ENCODE peak calls at places on chromosomes 1 and 21, in eight cellular contexts. L, S, B, J, O, A, W and D are unnamed samples.

GRCh38 chr1:224751547-224752311 is 135.6 kb downstream of the CNIH3 start:
- DNase-seq in A (no peak), S (no peak), B (no peak), W (no peak), O (no peak), J (no peak), L (no peak), D (no peak)

GRCh38 chr1:1109743-1110142 is 6.1 kb downstream of the C1orf159 start:
- DNase-seq in W (no peak), O (no peak), S (no peak), A (peak; percentile 37), J (peak; percentile 39), L (no peak), B (no peak), D (no peak)

GRCh38 chr1:55196433-55197035 is 18.6 kb downstream of the USP24 start:
- DNase-seq in B (no peak), L (peak; percentile 59), O (no peak), W (no peak), J (no peak), A (no peak), S (peak; percentile 24), D (no peak)

GRCh38 chr21:30014883-30015282 is 75.1 kb upstream of the GRIK1 start:
- DNase-seq in B (no peak), O (no peak), A (no peak), L (no peak), W (no peak), S (no peak), J (no peak), D (no peak)

GRCh38 chr1:216960716-216961115 is 237.5 kb upstream of the ESRRG start:
- DNase-seq in J (no peak), W (no peak), S (no peak), L (no peak), O (no peak), B (no peak), A (no peak), D (peak; percentile 7)

GRCh38 chr1:235450433-235450832 is 53.8 kb downstream of the B3GALNT2 start:
- DNase-seq in O (no peak), S (no peak), W (no peak), B (no peak), A (no peak), L (no peak), J (no peak), D (no peak)

GRCh38 chr1:183374825-183375224 is 43.4 kb downstream of the NMNAT2 start:
- DNase-seq in O (no peak), A (no peak), L (no peak), B (no peak), S (no peak), J (no peak), W (no peak), D (no peak)

GRCh38 chr1:8718878-8719361 is 98.5 kb downstream of the RERE start:
- DNase-seq in J (no peak), B (no peak), O (no peak), S (peak; percentile 11), A (no peak), L (no peak), W (no peak), D (no peak)

GRCh38 chr1:207911983-207912760 is 1.2 kb upstream of the CD34 start:
- DNase-seq in W (no peak), J (no peak), S (peak; percentile 47), L (no peak), A (no peak), O (no peak), B (no peak), D (no peak)

GRCh38 chr1:213984387-213985180 is 3.2 kb upstream of the PROX1 start:
- DNase-seq in W (no peak), S (no peak), B (no peak), J (no peak), O (no peak), A (no peak), L (no peak), D (no peak)

GRCh38 chr1:235763962-235764361 is 102.7 kb downstream of the LYST start:
- DNase-seq in A (no peak), J (no peak), B (no peak), S (no peak), O (no peak), W (no peak), L (no peak), D (no peak)

DNA sequence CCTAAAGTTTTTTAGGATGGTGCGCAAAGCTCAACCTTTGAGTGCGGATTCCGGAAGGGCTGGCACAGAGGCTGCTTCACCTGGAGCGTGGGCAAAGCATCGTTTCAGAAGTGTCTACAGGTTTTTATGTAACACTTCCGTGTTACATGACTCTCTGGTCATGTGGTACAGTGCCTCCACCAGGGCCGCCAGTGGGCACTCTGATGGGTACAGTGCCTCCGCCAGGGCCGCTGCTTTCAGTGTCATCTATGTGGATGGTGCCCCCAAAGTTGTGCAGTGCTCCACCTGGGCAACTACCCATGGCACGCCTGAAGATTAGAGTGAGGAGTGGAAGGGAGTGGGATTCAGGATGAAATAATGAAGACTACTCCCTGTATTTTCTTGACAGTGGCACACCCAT is 101.4 kb upstream of the C1orf174 start:
- DNase-seq in A (peak; percentile 37), W (no peak), O (no peak), J (no peak), L (no peak), B (no peak), S (no peak), D (no peak)
- H3K9me3 ChIP-seq in A (no peaks in the 10 kb centered on the region), W (no peaks in the 10 kb centered on the region), O (no peaks in the 10 kb centered on the region), J (no peaks in the 10 kb centered on the region), L (no peaks in the 10 kb centered on the region), B (no peaks in the 10 kb centered on the region), S (no peaks in the 10 kb centered on the region), D (no peaks in the 10 kb centered on the region)

DNA sequence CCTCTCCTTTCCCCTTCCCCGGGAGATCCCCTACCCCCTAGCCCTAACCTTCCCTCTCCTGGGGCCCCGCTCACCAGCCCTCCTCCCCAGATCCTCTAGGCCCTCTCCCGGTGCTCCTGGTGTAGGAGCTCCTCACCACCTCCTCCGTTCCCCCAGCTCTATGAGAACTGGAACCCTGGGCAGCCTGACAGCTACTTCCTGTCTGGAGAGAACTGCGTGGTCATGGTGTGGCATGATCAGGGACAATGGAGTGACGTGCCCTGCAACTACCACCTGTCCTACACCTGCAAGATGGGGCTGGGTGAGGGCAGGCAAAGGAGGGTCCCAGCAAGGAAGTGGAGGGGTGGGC is 16.0 kb downstream of the BCAN start:
- DNase-seq in S (no peak), L (no peak), A (peak; percentile 66), W (no peak), O (no peak), B (no peak), J (peak; percentile 58), D (no peak)
- H3K9me3 ChIP-seq in S (no peaks in the 10 kb centered on the region), L (no peaks in the 10 kb centered on the region), A (no peaks in the 10 kb centered on the region), W (no peaks in the 10 kb centered on the region), O (no peaks in the 10 kb centered on the region), B (no peaks in the 10 kb centered on the region), J (no peaks in the 10 kb centered on the region), D (no peaks in the 10 kb centered on the region)

GRCh38 chr1:185520188-185520935 is 203.3 kb upstream of the IVNS1ABP start:
- DNase-seq in B (no peak), J (no peak), O (no peak), S (peak; percentile 49), L (no peak), W (no peak), A (no peak), D (no peak)

GRCh38 chr1:185514296-185514695 is 197.3 kb upstream of the IVNS1ABP start:
- DNase-seq in A (no peak), O (no peak), S (no peak), L (no peak), B (no peak), W (no peak), J (no peak), D (no peak)

GRCh38 chr1:185512442-185512841 is 195.4 kb upstream of the IVNS1ABP start:
- DNase-seq in A (no peak), W (no peak), J (no peak), L (no peak), O (no peak), B (no peak), S (peak; percentile 25), D (no peak)

GRCh38 chr1:185517808-185518419 is 200.9 kb upstream of the IVNS1ABP start:
- DNase-seq in O (no peak), B (no peak), L (no peak), J (no peak), W (no peak), A (no peak), S (no peak), D (no peak)
- H3K9me3 ChIP-seq in O (no peaks in the 10 kb centered on the region), B (peaks cover 6% of the 10 kb centered on the region), L (no peaks in the 10 kb centered on the region), J (no peaks in the 10 kb centered on the region), W (peaks cover 4% of the 10 kb centered on the region), A (peaks cover 4% of the 10 kb centered on the region), S (no peaks in the 10 kb centered on the region), D (no peaks in the 10 kb centered on the region)

DNA sequence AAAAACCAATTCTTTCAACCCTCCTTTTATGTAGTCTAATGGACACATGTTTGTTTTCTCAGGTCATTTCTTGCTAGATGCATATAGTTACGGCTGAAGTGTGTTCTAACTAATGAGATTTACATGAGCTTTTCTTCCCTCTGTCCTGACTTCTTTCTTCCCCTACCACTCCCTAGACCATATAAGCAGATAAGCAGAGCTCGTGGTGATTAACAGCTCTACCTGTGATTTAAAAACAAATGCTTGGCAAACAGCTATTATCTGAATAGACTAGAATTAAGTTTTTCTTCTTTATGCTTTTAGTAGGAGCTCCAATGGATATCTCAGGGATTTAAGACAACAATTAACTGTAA is 18.6 kb downstream of the KHDRBS1 start:
- DNase-seq in W (no peak), S (no peak), J (no peak), L (no peak), B (no peak), O (no peak), A (no peak), D (no peak)
- H3K9me3 ChIP-seq in W (no peaks in the 10 kb centered on the region), S (no peaks in the 10 kb centered on the region), J (no peaks in the 10 kb centered on the region), L (no peaks in the 10 kb centered on the region), B (no peaks in the 10 kb centered on the region), O (no peaks in the 10 kb centered on the region), A (no peaks in the 10 kb centered on the region), D (no peaks in the 10 kb centered on the region)

GRCh38 chr21:34008618-34009017 is 64.8 kb upstream of the MRPS6 start:
- DNase-seq in B (no peak), W (no peak), A (no peak), L (no peak), S (no peak), J (no peak), O (no peak), D (no peak)
- H3K9me3 ChIP-seq in B (no peaks in the 10 kb centered on the region), W (no peaks in the 10 kb centered on the region), A (peaks cover 2% of the 10 kb centered on the region), L (no peaks in the 10 kb centered on the region), S (no peaks in the 10 kb centered on the region), J (no peaks in the 10 kb centered on the region), O (no peaks in the 10 kb centered on the region), D (no peaks in the 10 kb centered on the region)

GRCh38 chr21:28177008-28177603 is 815.6 kb downstream of the LTN1 start:
- DNase-seq in L (no peak), J (no peak), O (no peak), W (no peak), B (no peak), S (no peak), A (no peak), D (no peak)
- H3K9me3 ChIP-seq in L (no peaks in the 10 kb centered on the region), J (no peaks in the 10 kb centered on the region), O (no peaks in the 10 kb centered on the region), W (peaks cover 3% of the 10 kb centered on the region), B (no peaks in the 10 kb centered on the region), S (no peaks in the 10 kb centered on the region), A (peaks cover under 1% of the 10 kb centered on the region), D (no peaks in the 10 kb centered on the region)

DNA sequence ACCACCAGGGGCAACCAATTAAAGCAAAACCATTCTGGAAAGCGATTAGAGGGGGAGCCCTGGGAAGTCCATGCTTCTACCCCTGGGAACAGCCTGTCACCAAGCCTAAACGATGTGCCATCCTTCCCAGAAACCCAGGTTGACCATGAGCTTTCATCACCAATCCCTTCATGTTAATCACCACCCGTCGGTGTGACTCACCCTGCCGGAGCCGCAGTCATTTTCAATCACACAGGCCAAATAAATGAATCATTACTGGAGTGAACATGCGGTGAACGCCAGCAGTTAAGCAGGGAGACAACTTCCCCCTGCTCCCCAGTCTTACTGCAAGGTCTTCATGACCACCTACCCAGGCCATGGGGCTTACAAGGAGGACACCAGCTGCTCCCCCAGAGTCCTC is 308.8 kb downstream of the AJAP1 start:
- DNase-seq in S (peak; percentile 10), W (no peak), B (peak; percentile 20), L (no peak), O (no peak), J (no peak), A (no peak), D (no peak)
- H3K9me3 ChIP-seq in S (no peaks in the 10 kb centered on the region), W (no peaks in the 10 kb centered on the region), B (no peaks in the 10 kb centered on the region), L (no peaks in the 10 kb centered on the region), O (no peaks in the 10 kb centered on the region), J (no peaks in the 10 kb centered on the region), A (no peaks in the 10 kb centered on the region), D (no peaks in the 10 kb centered on the region)